ENCODE peak calls at places on chromosome 19, in nine cellular contexts. I is neural progenitor cell, K is H1, D is fibroblast of lung, N is astrocyte, C is mammary epithelial cell, B is hepatocyte, T is PC-9, S is GM23338. O is an unnamed sample. For H3K4me1, the result is how much of the 10 kb centered on the place peaks cover.

GRCh38 chr19:30091856-30092255 is 149.8 kb downstream of the URI1 start:
- DNase-seq in C (no peak), N (no peak), S (no peak), T (no peak), B (no peak), I (no peak), D (no peak), K (no peak), O (no peak)

GRCh38 chr19:35027851-35028599 is 2.2 kb upstream of the SCN1B start:
- DNase-seq in C (peak), B (no peak), D (peak), N (peak), I (no peak), T (peak), S (peak), K (no peak), O (no peak)

GRCh38 chr19:33420821-33421220 is 47.3 kb downstream of the CEBPG start:
- DNase-seq in I (no peak), K (no peak), S (no peak), B (no peak), D (no peak), N (no peak), C (no peak), T (no peak), O (no peak)

GRCh38 chr19:55287361-55288079 is 3.7 kb downstream of the BRSK1 start:
- DNase-seq in C (no peak), N (no peak), B (no peak), D (no peak), K (no peak), I (no peak), S (no peak), T (no peak), O (no peak)

GRCh38 chr19:50909240-50910070 is 1.7 kb downstream of the KLK4 start:
- DNase-seq in I (peak), S (peak), C (peak), B (peak), T (peak), N (no peak), K (peak), D (no peak), O (peak)

GRCh38 chr19:34851277-34851804 is 75.4 kb upstream of the ZNF30 start:
- DNase-seq in K (no peak), B (peak), S (peak), T (no peak), N (no peak), I (no peak), C (peak), D (no peak), O (no peak)

GRCh38 chr19:44164327-44164672 is 600 bp upstream of the ZNF226 start:
- DNase-seq in B (no peak), T (no peak), K (no peak), I (peak), N (no peak), D (no peak), S (no peak), C (no peak), O (no peak)

GRCh38 chr19:58042709-58043340 is 9.0 kb downstream of the ZSCAN1 start:
- DNase-seq in N (no peak), K (peak), I (peak), C (no peak), S (peak), B (no peak), T (no peak), D (no peak), O (no peak)

GRCh38 chr19:18231775-18232174 is 5.5 kb upstream of the PDE4C start:
- DNase-seq in S (peak), T (no peak), C (no peak), N (no peak), I (no peak), B (no peak), D (no peak), K (no peak), O (peak)

GRCh38 chr19:6238256-6238642 is 41.5 kb downstream of the MLLT1 start:
- DNase-seq in S (no peak), K (no peak), I (no peak), T (no peak), N (peak), B (no peak), C (no peak), D (no peak), O (no peak)

GRCh38 chr19:35212241-35212640 is 16.3 kb downstream of the FAM187B start:
- DNase-seq in N (no peak), B (no peak), T (no peak), C (no peak), I (no peak), D (no peak), K (no peak), S (no peak), O (no peak)

GRCh38 chr19:31499826-31500539 is 150.7 kb upstream of the TSHZ3 start:
- DNase-seq in S (no peak), T (no peak), C (no peak), D (no peak), K (peak), N (no peak), B (no peak), I (no peak), O (no peak)

GRCh38 chr19:51372649-51373504 is at the start of gene NKG7:
- DNase-seq in C (no peak), I (no peak), D (no peak), K (no peak), S (no peak), N (no peak), B (no peak), T (no peak), O (no peak)

GRCh38 chr19:30227661-30228112 is 144.5 kb upstream of the ZNF536 start:
- DNase-seq in I (peak), N (peak), T (peak), K (peak), C (peak), D (peak), S (peak), B (peak), O (peak)

GRCh38 chr19:14804755-14805154 is 26.4 kb upstream of the ADGRE2 start:
- DNase-seq in D (no peak), I (no peak), K (no peak), T (no peak), C (no peak), B (no peak), N (no peak), S (no peak), O (no peak)

GRCh38 chr19:35379992-35380391 is 9.1 kb downstream of the GPR42 start:
- DNase-seq in B (no peak), S (no peak), C (no peak), D (no peak), K (no peak), N (no peak), I (no peak), T (no peak), O (no peak)

GRCh38 chr19:56637976-56638555 is 4.9 kb upstream of the SMIM17 start:
- DNase-seq in I (peak), N (peak), T (peak), D (peak), C (peak), S (peak), K (peak), B (peak), O (peak)

GRCh38 chr19:50896591-50897190 is 14.5 kb downstream of the KLK4 start:
- DNase-seq in S (no peak), B (peak), T (peak), D (peak), N (peak), C (peak), I (no peak), K (no peak), O (no peak)

GRCh38 chr19:56144396-56144795 is 3.3 kb downstream of the ZNF444 start:
- DNase-seq in B (no peak), I (no peak), S (no peak), C (no peak), N (no peak), D (peak), K (no peak), T (no peak), O (no peak)

GRCh38 chr19:13974073-13974472 is 21.8 kb downstream of the DCAF15 start:
- DNase-seq in S (peak), T (no peak), I (peak), C (peak), N (no peak), D (no peak), B (peak), K (peak), O (peak)

GRCh38 chr19:5406816-5407215 is 48.4 kb upstream of the ZNRF4 start:
- DNase-seq in S (no peak), D (no peak), I (no peak), B (no peak), T (no peak), K (no peak), C (no peak), N (no peak), O (no peak)

GRCh38 chr19:34348899-34349487 is 16.0 kb upstream of the GPI start:
- DNase-seq in B (no peak), K (no peak), T (no peak), D (no peak), S (no peak), I (no peak), N (no peak), C (no peak), O (no peak)

GRCh38 chr19:10001899-10002298 is 8.4 kb downstream of the COL5A3 start:
- DNase-seq in K (peak), N (no peak), C (no peak), D (no peak), S (peak), I (peak), T (no peak), B (peak), O (peak)

GRCh38 chr19:5694167-5694951 is 4.3 kb downstream of the RPL36 start:
- DNase-seq in I (no peak), N (no peak), T (no peak), B (peak), C (no peak), D (no peak), S (no peak), K (peak), O (no peak)

GRCh38 chr19:6060600-6061391 is 49.5 kb downstream of the RFX2 start:
- DNase-seq in S (no peak), N (peak), I (peak), T (peak), B (peak), C (peak), D (peak), K (no peak), O (no peak)

GRCh38 chr19:6396305-6396704 is 3.3 kb upstream of the GTF2F1 start:
- DNase-seq in T (no peak), I (no peak), D (no peak), C (no peak), B (no peak), S (no peak), K (no peak), N (no peak), O (no peak)

DNA sequence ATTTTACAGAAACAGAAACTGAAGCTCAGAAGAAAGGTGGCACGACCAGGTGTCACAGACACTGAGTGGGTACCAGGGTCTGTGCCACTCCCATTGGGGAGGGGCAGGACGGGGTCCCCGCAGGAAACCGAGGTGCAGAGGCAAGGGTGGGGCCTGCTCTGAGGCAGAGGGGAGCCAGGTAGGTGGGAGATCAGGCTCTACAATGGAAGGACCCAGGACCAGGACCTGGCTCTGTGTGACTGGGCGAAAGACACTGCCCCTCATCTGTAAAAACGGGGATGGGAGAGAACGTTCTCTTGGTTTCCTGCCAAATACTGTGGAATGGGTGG is 2.8 kb downstream of the PTGIR start:
- DNase-seq in T (no peak), K (no peak), I (no peak), D (no peak), N (no peak), B (no peak), S (no peak), C (no peak), O (no peak)
- H3K4me1 ChIP-seq in T (under half), K (under half), I (under half), D (under half), N (under half), B (under half), S (under half), C (under half), O (under half)

DNA sequence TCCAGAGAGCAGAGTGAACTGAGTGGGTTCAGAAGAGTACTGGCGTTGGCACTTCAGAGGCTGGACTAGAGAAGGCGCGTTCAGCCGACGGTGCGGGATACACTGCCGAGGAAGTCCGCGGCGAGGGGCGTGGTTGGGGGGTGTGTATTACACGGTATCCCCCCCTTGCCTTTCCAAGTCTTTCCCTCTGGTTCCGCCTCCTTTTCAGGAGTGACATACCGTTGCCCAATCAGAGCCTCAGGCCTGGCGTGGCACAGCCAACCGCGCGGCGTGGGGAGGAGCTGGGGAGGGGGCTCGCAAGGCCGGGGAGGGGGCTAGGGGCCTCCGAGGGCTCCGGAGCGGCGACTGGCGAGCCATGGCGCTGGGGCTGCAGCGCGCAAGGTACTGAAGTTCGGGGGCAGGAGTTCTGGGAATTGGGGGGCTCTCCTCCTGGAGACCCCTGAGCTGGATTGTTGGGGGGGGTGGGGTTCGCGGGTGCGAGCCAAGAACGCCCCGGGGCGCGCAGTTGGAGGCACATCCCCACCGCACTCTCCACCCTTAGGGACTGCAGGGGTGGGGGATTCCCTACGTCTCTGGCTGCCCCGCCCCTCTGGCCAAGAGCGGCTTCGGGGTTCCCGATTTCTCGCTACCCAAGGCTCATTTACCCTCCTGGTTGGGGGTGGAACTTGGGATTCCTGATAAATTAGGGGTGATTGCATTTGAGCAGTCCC is at the start of gene HIF3A:
- DNase-seq in D (no peak), T (no peak), N (no peak), C (no peak), B (peak), K (peak), S (peak), I (peak), O (peak)
- TF ChIP-seq EZH2 in D (no peak), T (no peak), N (no peak), C (no peak), B (no peak), K (no peak), S (no peak), I (no peak), O (no peak)

GRCh38 chr19:860481-861098 is 1.1 kb downstream of the CFD start:
- DNase-seq in K (no peak), S (peak), C (peak), T (peak), B (peak), D (peak), I (peak), N (peak), O (peak)
- TF ChIP-seq CTCF in K (no peak), S (no peak), C (no peak), T (no peak), B (peak), D (no peak), I (peak), N (no peak), O (peak)

GRCh38 chr19:1245468-1245867 is 2.9 kb upstream of the MIDN start:
- DNase-seq in T (no peak), C (no peak), N (no peak), K (no peak), S (no peak), I (no peak), B (no peak), D (no peak), O (no peak)

GRCh38 chr19:1245884-1246816 is 2.2 kb upstream of the MIDN start:
- DNase-seq in K (no peak), D (no peak), T (no peak), I (peak), S (no peak), B (peak), C (no peak), N (no peak), O (no peak)

GRCh38 chr19:1241417-1242095 is at the start of gene ATP5F1D:
- DNase-seq in D (peak), N (peak), T (peak), K (peak), I (peak), S (peak), B (peak), C (peak), O (peak)

GRCh38 chr19:1244693-1245451 is 3.3 kb downstream of the ATP5F1D start:
- DNase-seq in I (no peak), D (no peak), T (no peak), B (peak), S (no peak), K (no peak), N (no peak), C (no peak), O (no peak)

GRCh38 chr19:1243768-1244692 is 2.5 kb downstream of the ATP5F1D start:
- DNase-seq in D (peak), K (peak), I (peak), S (peak), N (peak), T (peak), B (peak), C (peak), O (peak)
- H3K4me1 ChIP-seq in D (under half), K (under half), I (under half), S (under half), N (under half), T (under half), B (half or more), C (under half), O (under half)

GRCh38 chr19:41883821-41884733 is 1.1 kb downstream of the ARHGEF1 start:
- DNase-seq in T (peak), B (peak), S (peak), N (peak), K (peak), I (peak), D (peak), C (peak), O (peak)

GRCh38 chr19:41879670-41880328 is 2.7 kb downstream of the CD79A start:
- DNase-seq in N (no peak), I (no peak), S (no peak), C (no peak), B (no peak), K (no peak), D (no peak), T (no peak), O (peak)

GRCh38 chr19:41883463-41883820 is 458 bp downstream of the ARHGEF1 start:
- DNase-seq in I (peak), S (no peak), N (no peak), T (no peak), K (no peak), B (no peak), D (no peak), C (no peak), O (no peak)

GRCh38 chr19:41880329-41880708 is 2.7 kb upstream of the ARHGEF1 start:
- DNase-seq in C (no peak), I (no peak), D (no peak), S (no peak), T (no peak), K (no peak), B (no peak), N (no peak), O (peak)

GRCh38 chr19:41882568-41883462 is at the start of gene ARHGEF1:
- DNase-seq in N (no peak), B (peak), C (peak), T (peak), S (peak), I (peak), K (peak), D (peak), O (peak)
- TF ChIP-seq EZH2 in N (no peak), B (no peak), C (no peak), T (no peak), S (peak), I (no peak), K (peak), D (no peak), O (no peak)

DNA sequence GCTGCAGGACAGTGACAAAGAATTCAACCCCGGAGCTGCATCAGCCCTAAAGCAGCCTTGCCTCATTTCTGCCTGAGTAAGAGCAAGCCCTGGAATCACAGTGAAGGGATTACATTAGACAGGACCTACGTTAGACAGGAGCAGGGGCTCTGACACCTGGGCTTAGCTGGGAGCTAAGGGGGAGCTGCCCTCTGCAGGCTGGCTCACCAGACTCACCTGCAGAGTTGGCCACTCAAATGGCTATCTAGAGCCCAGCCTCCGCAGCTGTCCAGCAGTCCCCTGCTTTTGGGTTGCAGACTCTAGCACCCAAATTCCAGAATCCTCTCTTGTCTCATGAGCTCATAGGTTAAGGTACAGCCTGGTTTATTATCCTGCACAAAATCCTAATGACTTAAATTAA is 569.7 kb downstream of the UQCRFS1 start:
- DNase-seq in C (no peak), I (no peak), D (no peak), S (no peak), K (no peak), N (no peak), B (no peak), T (no peak), O (no peak)
- TF ChIP-seq CTCF in C (no peak), I (no peak), D (no peak), S (no peak), K (no peak), N (no peak), B (no peak), T (no peak), O (no peak)

DNA sequence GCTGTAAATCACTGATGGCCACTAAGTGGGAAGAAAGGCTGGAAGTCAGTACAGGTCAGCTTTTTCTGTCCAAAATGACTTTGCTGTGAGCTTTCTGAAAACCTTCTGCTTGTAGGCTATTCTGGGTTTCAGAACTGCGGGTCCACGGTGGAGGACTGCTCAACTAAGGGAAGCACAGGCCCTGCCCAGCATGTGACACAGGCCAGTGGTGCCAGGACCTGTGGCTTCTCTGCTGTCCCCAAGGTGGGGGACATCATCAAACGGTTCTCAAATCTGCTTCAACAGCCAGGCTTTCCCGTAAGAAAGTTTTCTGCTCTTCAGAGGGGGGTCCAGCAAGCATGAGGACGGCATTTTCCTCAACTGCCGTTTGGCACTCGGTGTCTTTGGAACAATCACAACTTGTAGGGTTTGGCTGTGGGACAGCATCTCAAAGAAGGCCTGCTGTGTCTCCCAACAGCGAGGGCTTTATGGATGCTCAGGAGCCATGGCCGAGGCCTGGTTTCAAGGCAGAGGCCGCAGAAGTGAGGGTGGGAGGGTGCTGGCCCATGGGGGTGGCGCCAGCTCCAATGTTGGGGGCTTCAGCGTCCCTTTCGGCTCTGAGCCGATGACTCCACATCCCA is 3.8 kb downstream of the SGTA start:
- DNase-seq in C (no peak), D (no peak), S (no peak), N (no peak), B (no peak), K (no peak), T (no peak), I (no peak), O (no peak)
- H3K4me1 ChIP-seq in C (under half), D (under half), S (under half), N (under half), B (under half), K (under half), T (under half), I (under half), O (under half)

GRCh38 chr19:16938211-16938610 is 49.4 kb downstream of the F2RL3 start:
- DNase-seq in D (no peak), I (no peak), T (no peak), C (no peak), N (no peak), B (no peak), S (no peak), K (no peak), O (no peak)

GRCh38 chr19:16934489-16934888 is 45.7 kb downstream of the F2RL3 start:
- DNase-seq in S (no peak), D (no peak), B (no peak), I (no peak), K (no peak), C (no peak), N (no peak), T (no peak), O (no peak)

GRCh38 chr19:16940626-16941025 is 51.8 kb downstream of the F2RL3 start:
- DNase-seq in S (no peak), C (no peak), D (no peak), T (no peak), B (no peak), N (no peak), I (no peak), K (no peak), O (no peak)

GRCh38 chr19:16931306-16931705 is 42.5 kb downstream of the F2RL3 start:
- DNase-seq in D (no peak), T (no peak), B (no peak), N (no peak), K (no peak), S (no peak), I (no peak), C (no peak), O (no peak)

GRCh38 chr19:16936901-16937300 is 48.1 kb downstream of the F2RL3 start:
- DNase-seq in C (no peak), D (no peak), I (no peak), S (no peak), N (no peak), B (no peak), K (no peak), T (no peak), O (no peak)
- TF ChIP-seq EZH2 in C (no peak), D (no peak), I (no peak), S (no peak), N (no peak), B (no peak), K (no peak), T (no peak), O (no peak)